ENCODE peak calls at places on chromosomes 5 and 9, in four cellular contexts. One of them, this sample, is unnamed.

GRCh38 chr5:143986567-143987242 is 174.7 kb downstream of the HMHB1 start:
- DNase-seq in tibial nerve: no peak
- DNase-seq in astrocyte of the spinal cord: peak
- DNase-seq in PC-3: no peak
- DNase-seq in this sample: no peak

GRCh38 chr9:107905313-107906027 is 415.9 kb upstream of the KLF4 start:
- DNase-seq in tibial nerve: peak
- DNase-seq in astrocyte of the spinal cord: no peak
- DNase-seq in PC-3: no peak
- DNase-seq in this sample: no peak

GRCh38 chr5:132182366-132183040 is 45.1 kb downstream of the P4HA2 start:
- DNase-seq in tibial nerve: no peak
- DNase-seq in astrocyte of the spinal cord: no peak
- DNase-seq in PC-3: no peak
- DNase-seq in this sample: no peak

GRCh38 chr5:143890475-143890874 is 78.5 kb downstream of the HMHB1 start:
- DNase-seq in tibial nerve: no peak
- DNase-seq in astrocyte of the spinal cord: no peak
- DNase-seq in PC-3: no peak
- DNase-seq in this sample: no peak

GRCh38 chr9:119375892-119376291 is 6.7 kb upstream of the BRINP1 start:
- DNase-seq in tibial nerve: no peak
- DNase-seq in astrocyte of the spinal cord: no peak
- DNase-seq in PC-3: peak
- DNase-seq in this sample: no peak

GRCh38 chr9:121183666-121184423 is 17.8 kb downstream of the RAB14 start:
- DNase-seq in tibial nerve: no peak
- DNase-seq in astrocyte of the spinal cord: no peak
- DNase-seq in PC-3: no peak
- DNase-seq in this sample: no peak

GRCh38 chr9:129496187-129497063 is 124.5 kb downstream of the C9orf50 start:
- DNase-seq in tibial nerve: peak
- DNase-seq in astrocyte of the spinal cord: peak
- DNase-seq in PC-3: peak
- DNase-seq in this sample: no peak

GRCh38 chr9:116721944-116722343 is 34.8 kb downstream of the TRIM32 start:
- DNase-seq in tibial nerve: no peak
- DNase-seq in astrocyte of the spinal cord: no peak
- DNase-seq in PC-3: no peak
- DNase-seq in this sample: no peak

GRCh38 chr9:23644906-23645305 is 181.1 kb downstream of the ELAVL2 start:
- DNase-seq in tibial nerve: no peak
- DNase-seq in astrocyte of the spinal cord: no peak
- DNase-seq in PC-3: no peak
- DNase-seq in this sample: no peak

GRCh38 chr9:95736370-95736769 is 139.1 kb upstream of the ERCC6L2 start:
- DNase-seq in tibial nerve: no peak
- DNase-seq in astrocyte of the spinal cord: no peak
- DNase-seq in PC-3: peak
- DNase-seq in this sample: no peak

GRCh38 chr9:134350416-134350994 is 24.2 kb downstream of the RXRA start:
- DNase-seq in tibial nerve: no peak
- DNase-seq in astrocyte of the spinal cord: no peak
- DNase-seq in PC-3: no peak
- DNase-seq in this sample: no peak

GRCh38 chr5:76785493-76785892 is 33.3 kb upstream of the F2RL1 start:
- DNase-seq in tibial nerve: no peak
- DNase-seq in astrocyte of the spinal cord: peak
- DNase-seq in PC-3: peak
- DNase-seq in this sample: no peak

GRCh38 chr5:7884491-7885273 is 15.7 kb downstream of the MTRR start:
- DNase-seq in tibial nerve: no peak
- DNase-seq in astrocyte of the spinal cord: no peak
- DNase-seq in PC-3: no peak
- DNase-seq in this sample: no peak

GRCh38 chr5:98763001-98763630 is 10.3 kb upstream of the RGMB start:
- DNase-seq in tibial nerve: no peak
- DNase-seq in astrocyte of the spinal cord: peak
- DNase-seq in PC-3: peak
- DNase-seq in this sample: no peak

GRCh38 chr9:88725300-88726024 is 190.5 kb downstream of the NXNL2 start:
- DNase-seq in tibial nerve: no peak
- DNase-seq in astrocyte of the spinal cord: no peak
- DNase-seq in PC-3: no peak
- DNase-seq in this sample: no peak

GRCh38 chr9:22084336-22085035 is 75.4 kb upstream of the CDKN2B start:
- DNase-seq in tibial nerve: no peak
- DNase-seq in astrocyte of the spinal cord: peak
- DNase-seq in PC-3: peak
- DNase-seq in this sample: peak

GRCh38 chr5:82217917-82218316 is 60.2 kb downstream of the RPS23 start:
- DNase-seq in tibial nerve: no peak
- DNase-seq in astrocyte of the spinal cord: no peak
- DNase-seq in PC-3: no peak
- DNase-seq in this sample: no peak

GRCh38 chr9:36748322-36748899 is 175.7 kb downstream of the MELK start:
- DNase-seq in tibial nerve: peak
- DNase-seq in astrocyte of the spinal cord: peak
- DNase-seq in PC-3: peak
- DNase-seq in this sample: no peak

DNA sequence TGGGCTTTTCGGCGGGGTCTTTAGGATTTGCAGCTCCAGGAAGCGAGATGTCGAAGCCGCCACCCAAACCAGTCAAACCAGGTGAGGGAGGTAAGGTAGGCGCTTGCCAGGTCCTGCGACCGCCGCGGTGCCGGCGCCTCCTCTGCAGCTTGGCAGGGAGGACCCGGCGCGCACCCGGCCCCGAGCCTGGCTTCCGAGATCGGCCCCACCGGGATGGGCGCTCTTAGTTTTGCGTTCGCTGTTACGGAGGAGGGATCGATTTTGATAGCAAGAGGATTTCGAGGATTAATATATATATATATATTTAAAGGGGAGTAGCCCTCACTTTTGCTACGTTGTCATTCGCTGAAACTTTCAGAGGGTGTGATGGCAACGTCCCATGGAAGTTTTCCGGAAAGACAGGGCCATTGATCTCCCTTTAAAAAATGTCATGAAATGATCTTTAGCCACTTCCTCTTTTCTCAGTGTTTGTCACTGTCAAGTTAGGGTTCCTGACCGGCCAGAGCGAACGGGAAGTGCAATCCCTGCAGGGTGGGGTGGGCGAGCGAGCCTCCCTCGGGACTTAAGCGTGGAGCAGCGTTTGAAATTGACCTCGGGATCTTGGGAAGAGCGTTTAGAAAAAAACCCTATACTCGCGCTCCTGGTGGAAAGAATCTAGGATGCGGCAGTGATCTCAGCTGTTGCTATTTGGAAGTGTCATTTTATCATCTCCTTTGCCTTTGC is 493 bp downstream of the OSTF1 start:
- DNase-seq in tibial nerve: peak
- DNase-seq in astrocyte of the spinal cord: peak
- DNase-seq in PC-3: peak
- DNase-seq in this sample: no peak
- TF ChIP-seq CTCF in tibial nerve: peak
- TF ChIP-seq CTCF in astrocyte of the spinal cord: peak
- TF ChIP-seq CTCF in PC-3: no peak
- TF ChIP-seq CTCF in this sample: no peak

DNA sequence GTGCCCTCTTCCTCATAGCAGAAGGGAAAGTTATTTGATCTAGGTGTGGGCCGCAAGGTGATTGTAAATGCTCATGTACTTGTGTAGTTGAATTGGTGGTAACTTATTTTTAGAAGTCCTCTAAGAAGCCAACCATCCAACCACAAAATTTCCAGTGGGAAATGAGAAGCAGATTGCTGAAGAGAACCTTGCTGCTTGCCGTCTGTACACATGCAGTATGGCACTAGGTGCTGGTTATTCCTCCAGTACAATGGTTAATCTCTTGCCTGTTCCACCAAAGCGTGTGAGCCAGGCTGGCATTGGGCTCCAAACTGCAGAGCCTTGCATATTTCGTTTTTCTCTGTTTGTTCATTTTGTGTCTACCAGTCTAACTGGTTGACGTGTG is 28.0 kb downstream of the PIP5K1B start:
- DNase-seq in tibial nerve: no peak
- DNase-seq in astrocyte of the spinal cord: no peak
- DNase-seq in PC-3: no peak
- DNase-seq in this sample: no peak
- H3K4me3 ChIP-seq in tibial nerve: no peak
- H3K4me3 ChIP-seq in astrocyte of the spinal cord: no peak
- H3K4me3 ChIP-seq in PC-3: no peak
- H3K4me3 ChIP-seq in this sample: no peak

GRCh38 chr9:8978334-8978733 is 1178.8 kb upstream of the DMAC1 start:
- DNase-seq in tibial nerve: no peak
- DNase-seq in astrocyte of the spinal cord: no peak
- DNase-seq in PC-3: no peak
- DNase-seq in this sample: no peak
- TF ChIP-seq CTCF in tibial nerve: no peak
- TF ChIP-seq CTCF in astrocyte of the spinal cord: no peak
- TF ChIP-seq CTCF in PC-3: no peak
- TF ChIP-seq CTCF in this sample: no peak

DNA sequence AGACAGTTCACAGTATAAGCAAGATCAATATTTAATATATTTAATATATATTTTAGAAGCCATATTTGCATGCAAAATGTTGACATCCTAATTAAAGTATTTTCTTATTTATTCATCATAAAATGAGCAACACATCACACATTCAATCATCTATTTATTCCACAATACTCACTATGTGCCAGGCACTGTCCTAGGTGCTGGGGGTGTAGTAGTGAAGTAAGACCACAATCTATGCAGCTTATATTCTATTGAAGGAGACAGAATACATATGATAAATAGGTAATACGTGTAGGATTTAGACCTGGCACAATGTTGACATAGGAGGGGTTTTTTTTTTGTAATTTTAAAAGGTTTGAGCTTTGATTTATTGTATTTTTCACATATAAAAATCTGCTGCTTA is 63.1 kb downstream of the GRIN3A start:
- DNase-seq in tibial nerve: no peak
- DNase-seq in astrocyte of the spinal cord: no peak
- DNase-seq in PC-3: no peak
- DNase-seq in this sample: no peak
- H3K4me3 ChIP-seq in tibial nerve: no peak
- H3K4me3 ChIP-seq in astrocyte of the spinal cord: no peak
- H3K4me3 ChIP-seq in PC-3: no peak
- H3K4me3 ChIP-seq in this sample: no peak

GRCh38 chr9:18791074-18791473 is 241.9 kb downstream of the SAXO1 start:
- DNase-seq in tibial nerve: no peak
- DNase-seq in astrocyte of the spinal cord: peak
- DNase-seq in PC-3: peak
- DNase-seq in this sample: no peak
- TF ChIP-seq CTCF in tibial nerve: no peak
- TF ChIP-seq CTCF in astrocyte of the spinal cord: peak
- TF ChIP-seq CTCF in PC-3: peak
- TF ChIP-seq CTCF in this sample: peak

GRCh38 chr5:180799902-180800801 is 2.5 kb downstream of the MGAT1 start:
- DNase-seq in tibial nerve: no peak
- DNase-seq in astrocyte of the spinal cord: peak
- DNase-seq in PC-3: peak
- DNase-seq in this sample: no peak
- H3K4me3 ChIP-seq in tibial nerve: no peak
- H3K4me3 ChIP-seq in astrocyte of the spinal cord: no peak
- H3K4me3 ChIP-seq in PC-3: peak
- H3K4me3 ChIP-seq in this sample: no peak

GRCh38 chr5:73154607-73155006 is 18.4 kb upstream of the TMEM174 start:
- DNase-seq in tibial nerve: no peak
- DNase-seq in astrocyte of the spinal cord: no peak
- DNase-seq in PC-3: no peak
- DNase-seq in this sample: no peak

GRCh38 chr5:73153513-73153912 is 19.5 kb upstream of the TMEM174 start:
- DNase-seq in tibial nerve: no peak
- DNase-seq in astrocyte of the spinal cord: no peak
- DNase-seq in PC-3: no peak
- DNase-seq in this sample: no peak

GRCh38 chr5:73150872-73151271 is 22.1 kb upstream of the TMEM174 start:
- DNase-seq in tibial nerve: no peak
- DNase-seq in astrocyte of the spinal cord: no peak
- DNase-seq in PC-3: no peak
- DNase-seq in this sample: no peak

GRCh38 chr5:73151733-73152410 is 21.1 kb upstream of the TMEM174 start:
- DNase-seq in tibial nerve: no peak
- DNase-seq in astrocyte of the spinal cord: peak
- DNase-seq in PC-3: no peak
- DNase-seq in this sample: no peak

GRCh38 chr5:73152411-73153388 is 20.3 kb upstream of the TMEM174 start:
- DNase-seq in tibial nerve: no peak
- DNase-seq in astrocyte of the spinal cord: no peak
- DNase-seq in PC-3: peak
- DNase-seq in this sample: no peak
- TF ChIP-seq CTCF in tibial nerve: no peak
- TF ChIP-seq CTCF in astrocyte of the spinal cord: no peak
- TF ChIP-seq CTCF in PC-3: peak
- TF ChIP-seq CTCF in this sample: no peak

GRCh38 chr9:6564370-6564769 is 81.2 kb downstream of the GLDC start:
- DNase-seq in tibial nerve: no peak
- DNase-seq in astrocyte of the spinal cord: peak
- DNase-seq in PC-3: peak
- DNase-seq in this sample: no peak

GRCh38 chr9:6566409-6567139 is 79.0 kb downstream of the GLDC start:
- DNase-seq in tibial nerve: no peak
- DNase-seq in astrocyte of the spinal cord: peak
- DNase-seq in PC-3: peak
- DNase-seq in this sample: peak

GRCh38 chr9:6563036-6563435 is 82.5 kb downstream of the GLDC start:
- DNase-seq in tibial nerve: no peak
- DNase-seq in astrocyte of the spinal cord: peak
- DNase-seq in PC-3: no peak
- DNase-seq in this sample: no peak

GRCh38 chr9:6565312-6565711 is 80.2 kb downstream of the GLDC start:
- DNase-seq in tibial nerve: no peak
- DNase-seq in astrocyte of the spinal cord: peak
- DNase-seq in PC-3: no peak
- DNase-seq in this sample: no peak

DNA sequence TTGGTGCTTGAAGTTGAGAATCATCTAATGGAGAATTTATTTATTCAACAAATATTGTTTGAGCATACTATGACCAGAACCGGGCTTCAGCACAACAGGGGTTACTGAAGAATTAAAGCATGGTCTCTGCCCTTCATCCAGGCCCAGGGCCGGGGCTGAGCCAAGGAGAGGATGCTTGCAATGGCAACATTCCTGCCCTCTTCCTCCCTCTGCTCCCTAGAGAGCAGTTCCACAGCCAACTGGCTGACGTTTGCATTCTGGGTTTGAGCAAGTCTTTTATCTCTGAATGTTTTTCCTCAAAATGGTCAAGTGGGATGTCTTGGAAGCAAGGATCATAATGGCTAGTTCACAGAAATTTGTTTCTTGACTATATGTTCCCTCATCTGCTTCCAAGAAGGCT is 80.7 kb downstream of the GLDC start:
- DNase-seq in tibial nerve: no peak
- DNase-seq in astrocyte of the spinal cord: peak
- DNase-seq in PC-3: no peak
- DNase-seq in this sample: no peak
- H3K4me3 ChIP-seq in tibial nerve: no peak
- H3K4me3 ChIP-seq in astrocyte of the spinal cord: no peak
- H3K4me3 ChIP-seq in PC-3: no peak
- H3K4me3 ChIP-seq in this sample: no peak

This sample was measured in HFF-Myc.